ENCODE peak calls at places on chromosomes 12 and 14, in nine cellular contexts. One of them, this sample, is unnamed. For H3K4me1 and H3K9me3, the result is how much of the 10 kb centered on the place peaks cover.

GRCh38 chr14:35687335-35687939 is 121.7 kb downstream of the RALGAPA1 start:
- DNase-seq in fibroblast of lung: peak
- DNase-seq in OCI-LY7: peak
- DNase-seq in aorta: no peak
- DNase-seq in GM23248: peak
- DNase-seq in left lung: no peak
- DNase-seq in esophagus squamous epithelium: no peak
- DNase-seq in heart right ventricle: no peak
- DNase-seq in mesenchymal stem cell: peak
- DNase-seq in this sample: peak

GRCh38 chr12:113154351-113154973 is 4.9 kb downstream of the CFAP73 start:
- DNase-seq in OCI-LY7: peak
- DNase-seq in aorta: no peak
- DNase-seq in heart right ventricle: no peak
- DNase-seq in fibroblast of lung: no peak
- DNase-seq in left lung: no peak
- DNase-seq in esophagus squamous epithelium: no peak
- DNase-seq in mesenchymal stem cell: peak
- DNase-seq in GM23248: peak
- DNase-seq in this sample: peak

GRCh38 chr12:91889059-91889458 is 256.6 kb downstream of the BTG1 start:
- DNase-seq in esophagus squamous epithelium: no peak
- DNase-seq in OCI-LY7: no peak
- DNase-seq in aorta: no peak
- DNase-seq in heart right ventricle: no peak
- DNase-seq in GM23248: no peak
- DNase-seq in mesenchymal stem cell: no peak
- DNase-seq in fibroblast of lung: no peak
- DNase-seq in left lung: no peak
- DNase-seq in this sample: no peak

GRCh38 chr12:62882140-62882539 is 52.8 kb downstream of the PPM1H start:
- DNase-seq in heart right ventricle: no peak
- DNase-seq in OCI-LY7: peak
- DNase-seq in GM23248: no peak
- DNase-seq in aorta: no peak
- DNase-seq in fibroblast of lung: no peak
- DNase-seq in left lung: no peak
- DNase-seq in esophagus squamous epithelium: no peak
- DNase-seq in mesenchymal stem cell: no peak
- DNase-seq in this sample: no peak

GRCh38 chr14:24262821-24263733 is at the start of gene TGM1:
- DNase-seq in esophagus squamous epithelium: no peak
- DNase-seq in mesenchymal stem cell: no peak
- DNase-seq in GM23248: no peak
- DNase-seq in OCI-LY7: no peak
- DNase-seq in aorta: peak
- DNase-seq in fibroblast of lung: no peak
- DNase-seq in left lung: no peak
- DNase-seq in heart right ventricle: no peak
- DNase-seq in this sample: no peak

GRCh38 chr12:123908884-123909807 is 63.5 kb downstream of the CCDC92 start:
- DNase-seq in esophagus squamous epithelium: no peak
- DNase-seq in fibroblast of lung: no peak
- DNase-seq in mesenchymal stem cell: no peak
- DNase-seq in left lung: no peak
- DNase-seq in GM23248: no peak
- DNase-seq in aorta: peak
- DNase-seq in heart right ventricle: no peak
- DNase-seq in OCI-LY7: no peak
- DNase-seq in this sample: no peak

GRCh38 chr12:89671469-89671868 is 37.2 kb downstream of the ATP2B1 start:
- DNase-seq in OCI-LY7: no peak
- DNase-seq in esophagus squamous epithelium: no peak
- DNase-seq in aorta: no peak
- DNase-seq in GM23248: peak
- DNase-seq in mesenchymal stem cell: peak
- DNase-seq in heart right ventricle: no peak
- DNase-seq in left lung: no peak
- DNase-seq in fibroblast of lung: peak
- DNase-seq in this sample: peak

GRCh38 chr12:112907415-112908157 is 824 bp downstream of the OAS1 start:
- DNase-seq in GM23248: no peak
- DNase-seq in left lung: no peak
- DNase-seq in mesenchymal stem cell: no peak
- DNase-seq in fibroblast of lung: no peak
- DNase-seq in aorta: no peak
- DNase-seq in heart right ventricle: no peak
- DNase-seq in esophagus squamous epithelium: no peak
- DNase-seq in OCI-LY7: peak
- DNase-seq in this sample: no peak

GRCh38 chr12:41103614-41104013 is 84.5 kb upstream of the PDZRN4 start:
- DNase-seq in left lung: no peak
- DNase-seq in GM23248: peak
- DNase-seq in fibroblast of lung: no peak
- DNase-seq in OCI-LY7: no peak
- DNase-seq in aorta: no peak
- DNase-seq in heart right ventricle: no peak
- DNase-seq in mesenchymal stem cell: no peak
- DNase-seq in esophagus squamous epithelium: no peak
- DNase-seq in this sample: peak

DNA sequence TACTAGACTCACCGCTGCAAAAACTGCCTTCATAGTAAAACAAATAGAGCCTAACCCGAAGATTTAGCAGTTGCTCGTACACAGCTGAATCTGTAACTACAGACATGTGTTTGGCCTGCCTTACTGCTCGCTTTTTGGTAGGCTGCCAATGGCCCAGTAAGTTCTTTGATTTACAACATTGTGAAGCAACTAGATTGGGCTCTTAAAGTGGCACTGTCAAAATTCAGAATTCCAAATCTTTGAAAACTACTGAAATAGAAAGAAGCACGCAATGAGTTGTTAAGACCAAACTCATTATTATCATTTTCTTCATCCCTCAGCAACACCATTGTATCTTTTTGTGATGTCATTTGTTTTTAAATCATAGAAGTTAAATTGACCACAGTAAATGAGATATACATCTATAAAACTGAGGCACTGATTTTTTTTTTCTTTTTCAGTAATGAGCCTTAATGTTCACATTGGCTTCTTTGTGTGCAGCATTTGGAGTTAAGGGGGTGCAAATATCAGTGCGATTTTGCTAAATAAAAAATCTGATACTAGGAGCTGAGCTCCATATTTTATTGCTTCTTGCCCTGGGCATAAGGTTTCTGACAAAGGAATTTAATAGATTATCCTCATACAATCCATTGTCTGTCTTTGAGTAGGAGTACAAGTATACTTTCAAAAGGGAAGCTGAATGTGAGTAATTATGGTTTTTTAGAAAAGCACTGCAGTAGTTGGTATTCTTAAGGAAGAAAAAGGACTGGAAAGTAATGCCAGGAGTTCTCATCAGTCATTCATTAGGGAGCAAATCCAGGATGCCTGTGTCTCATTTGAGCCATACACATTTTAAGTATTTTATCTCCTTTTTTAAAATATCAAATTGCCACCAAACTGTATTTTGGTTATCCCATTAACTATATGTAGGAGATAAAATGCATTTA is 138.5 kb downstream of the KICS2 start:
- DNase-seq in fibroblast of lung: peak
- DNase-seq in mesenchymal stem cell: peak
- DNase-seq in GM23248: peak
- DNase-seq in heart right ventricle: peak
- DNase-seq in aorta: no peak
- DNase-seq in OCI-LY7: no peak
- DNase-seq in left lung: peak
- DNase-seq in esophagus squamous epithelium: peak
- DNase-seq in this sample: peak
- H3K4me1 ChIP-seq in fibroblast of lung: under half
- H3K4me1 ChIP-seq in mesenchymal stem cell: under half
- H3K4me1 ChIP-seq in GM23248: half or more
- H3K4me1 ChIP-seq in heart right ventricle: under half
- H3K4me1 ChIP-seq in aorta: under half
- H3K4me1 ChIP-seq in OCI-LY7: under half
- H3K4me1 ChIP-seq in left lung: under half
- H3K4me1 ChIP-seq in esophagus squamous epithelium: under half
- H3K4me1 ChIP-seq in this sample: half or more

DNA sequence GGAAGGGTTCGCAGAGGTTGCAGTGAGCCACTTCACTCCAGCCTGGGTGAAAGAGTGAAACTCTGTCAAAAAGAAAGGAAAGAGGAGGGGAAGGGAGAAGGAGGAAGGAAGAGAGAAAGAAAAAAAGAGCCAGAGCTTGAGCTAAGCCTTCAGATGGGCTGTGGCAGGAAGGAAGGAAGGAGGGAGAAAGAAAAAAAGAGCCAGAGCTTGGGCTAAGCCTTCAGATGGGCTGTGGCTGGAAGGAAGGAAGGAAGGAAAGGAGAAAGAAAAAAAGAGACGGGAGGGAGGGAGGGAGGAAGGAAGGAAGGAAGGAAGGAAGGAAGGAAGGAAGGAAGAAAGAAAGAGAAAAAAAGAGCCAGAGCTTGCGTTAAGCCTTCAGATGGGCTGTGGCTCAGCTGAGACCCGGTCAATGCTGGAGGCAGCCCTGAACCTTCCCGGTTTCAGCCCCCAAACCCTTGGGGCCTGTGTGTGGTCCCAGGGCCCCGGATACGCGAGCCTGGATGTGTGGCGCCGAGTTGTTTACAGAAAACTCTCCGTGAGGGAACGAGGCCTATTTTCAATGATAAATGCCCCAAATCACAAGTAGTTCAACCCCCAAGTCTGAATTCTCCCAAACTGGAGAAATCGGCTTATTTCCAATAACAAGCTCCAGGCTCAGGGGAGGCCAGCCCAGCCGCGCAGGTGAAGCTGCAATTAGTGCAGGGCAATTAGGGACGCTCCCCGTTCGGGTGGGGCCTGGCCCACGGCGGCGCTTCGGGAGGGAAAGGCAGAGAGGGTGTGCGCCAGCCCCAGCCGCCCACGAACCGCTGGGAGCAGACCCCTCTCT is 13.8 kb upstream of the ANKRD9 start:
- DNase-seq in esophagus squamous epithelium: no peak
- DNase-seq in mesenchymal stem cell: no peak
- DNase-seq in OCI-LY7: no peak
- DNase-seq in left lung: no peak
- DNase-seq in GM23248: no peak
- DNase-seq in aorta: no peak
- DNase-seq in heart right ventricle: no peak
- DNase-seq in fibroblast of lung: no peak
- DNase-seq in this sample: no peak
- H3K4me3 ChIP-seq in esophagus squamous epithelium: peak
- H3K4me3 ChIP-seq in mesenchymal stem cell: no peak
- H3K4me3 ChIP-seq in OCI-LY7: no peak
- H3K4me3 ChIP-seq in left lung: no peak
- H3K4me3 ChIP-seq in GM23248: peak
- H3K4me3 ChIP-seq in aorta: no peak
- H3K4me3 ChIP-seq in heart right ventricle: no peak
- H3K4me3 ChIP-seq in fibroblast of lung: no peak
- H3K4me3 ChIP-seq in this sample: no peak

GRCh38 chr14:64918216-64918615 is 4.0 kb downstream of the CHURC1 start:
- DNase-seq in fibroblast of lung: peak
- DNase-seq in aorta: no peak
- DNase-seq in GM23248: peak
- DNase-seq in heart right ventricle: no peak
- DNase-seq in left lung: no peak
- DNase-seq in mesenchymal stem cell: no peak
- DNase-seq in esophagus squamous epithelium: no peak
- DNase-seq in OCI-LY7: no peak
- DNase-seq in this sample: peak
- H3K9me3 ChIP-seq in fibroblast of lung: under half
- H3K9me3 ChIP-seq in aorta: under half
- H3K9me3 ChIP-seq in GM23248: under half
- H3K9me3 ChIP-seq in heart right ventricle: under half
- H3K9me3 ChIP-seq in left lung: under half
- H3K9me3 ChIP-seq in mesenchymal stem cell: under half
- H3K9me3 ChIP-seq in esophagus squamous epithelium: under half
- H3K9me3 ChIP-seq in OCI-LY7: under half
- H3K9me3 ChIP-seq in this sample: under half

GRCh38 chr14:69633238-69633637 is 21.8 kb downstream of the SUSD6 start:
- DNase-seq in fibroblast of lung: no peak
- DNase-seq in GM23248: no peak
- DNase-seq in mesenchymal stem cell: no peak
- DNase-seq in esophagus squamous epithelium: no peak
- DNase-seq in left lung: no peak
- DNase-seq in heart right ventricle: no peak
- DNase-seq in OCI-LY7: no peak
- DNase-seq in aorta: no peak
- DNase-seq in this sample: no peak

GRCh38 chr14:69634871-69635270 is 23.5 kb downstream of the SUSD6 start:
- DNase-seq in fibroblast of lung: no peak
- DNase-seq in OCI-LY7: no peak
- DNase-seq in mesenchymal stem cell: no peak
- DNase-seq in GM23248: no peak
- DNase-seq in esophagus squamous epithelium: no peak
- DNase-seq in heart right ventricle: no peak
- DNase-seq in aorta: no peak
- DNase-seq in left lung: no peak
- DNase-seq in this sample: no peak

GRCh38 chr14:69637503-69638030 is 26.2 kb downstream of the SUSD6 start:
- DNase-seq in left lung: peak
- DNase-seq in heart right ventricle: peak
- DNase-seq in GM23248: no peak
- DNase-seq in aorta: no peak
- DNase-seq in mesenchymal stem cell: peak
- DNase-seq in OCI-LY7: no peak
- DNase-seq in esophagus squamous epithelium: no peak
- DNase-seq in fibroblast of lung: no peak
- DNase-seq in this sample: no peak

GRCh38 chr14:69636051-69636639 is 24.7 kb downstream of the SUSD6 start:
- DNase-seq in left lung: peak
- DNase-seq in fibroblast of lung: no peak
- DNase-seq in mesenchymal stem cell: no peak
- DNase-seq in OCI-LY7: peak
- DNase-seq in esophagus squamous epithelium: no peak
- DNase-seq in heart right ventricle: no peak
- DNase-seq in GM23248: no peak
- DNase-seq in aorta: no peak
- DNase-seq in this sample: no peak

GRCh38 chr14:69636718-69637480 is 25.5 kb downstream of the SUSD6 start:
- DNase-seq in mesenchymal stem cell: no peak
- DNase-seq in left lung: no peak
- DNase-seq in esophagus squamous epithelium: no peak
- DNase-seq in OCI-LY7: no peak
- DNase-seq in GM23248: no peak
- DNase-seq in fibroblast of lung: no peak
- DNase-seq in heart right ventricle: no peak
- DNase-seq in aorta: no peak
- DNase-seq in this sample: no peak
- H3K4me1 ChIP-seq in mesenchymal stem cell: under half
- H3K4me1 ChIP-seq in left lung: half or more
- H3K4me1 ChIP-seq in esophagus squamous epithelium: under half
- H3K4me1 ChIP-seq in OCI-LY7: half or more
- H3K4me1 ChIP-seq in GM23248: under half
- H3K4me1 ChIP-seq in fibroblast of lung: under half
- H3K4me1 ChIP-seq in heart right ventricle: half or more
- H3K4me1 ChIP-seq in aorta: under half
- H3K4me1 ChIP-seq in this sample: half or more

GRCh38 chr14:67186789-67187188 is 2.5 kb upstream of the GARIN2 start:
- DNase-seq in OCI-LY7: no peak
- DNase-seq in esophagus squamous epithelium: no peak
- DNase-seq in aorta: no peak
- DNase-seq in GM23248: peak
- DNase-seq in heart right ventricle: no peak
- DNase-seq in fibroblast of lung: no peak
- DNase-seq in mesenchymal stem cell: peak
- DNase-seq in left lung: no peak
- DNase-seq in this sample: no peak
- H3K4me3 ChIP-seq in OCI-LY7: no peak
- H3K4me3 ChIP-seq in esophagus squamous epithelium: no peak
- H3K4me3 ChIP-seq in aorta: no peak
- H3K4me3 ChIP-seq in GM23248: no peak
- H3K4me3 ChIP-seq in heart right ventricle: no peak
- H3K4me3 ChIP-seq in fibroblast of lung: no peak
- H3K4me3 ChIP-seq in mesenchymal stem cell: no peak
- H3K4me3 ChIP-seq in left lung: no peak
- H3K4me3 ChIP-seq in this sample: no peak

This sample was measured in adipocyte.